ENCODE peak calls at places on chromosomes 5 and 9, in eight cellular contexts. One of them, this sample, is unnamed.

GRCh38 chr9:76528056-76528455 is 69.1 kb downstream of the GCNT1 start:
- DNase-seq in B cell: no peak
- DNase-seq in activated CD4-positive, alpha-beta memory T cell treated with anti-CD3 and anti-CD28 coated beads, Interleukin-2, amount 10 ng/mL, durations not matched to agents 7 days and 5 days: no peak
- DNase-seq in lower leg skin: no peak
- DNase-seq in foreskin fibroblast: peak
- DNase-seq in left ventricle myocardium inferior: no peak
- DNase-seq in NCI-H2029 treated with DMSO at 0.1 percent for 48 hours: no peak
- DNase-seq in ELR: no peak
- DNase-seq in this sample: no peak

GRCh38 chr5:123125172-123125508 is 36.1 kb downstream of the PRDM6 start:
- DNase-seq in B cell: no peak
- DNase-seq in left ventricle myocardium inferior: no peak
- DNase-seq in foreskin fibroblast: peak
- DNase-seq in NCI-H2029 treated with DMSO at 0.1 percent for 48 hours: no peak
- DNase-seq in ELR: peak
- DNase-seq in lower leg skin: no peak
- DNase-seq in activated CD4-positive, alpha-beta memory T cell treated with anti-CD3 and anti-CD28 coated beads, Interleukin-2, amount 10 ng/mL, durations not matched to agents 7 days and 5 days: no peak
- DNase-seq in this sample: no peak

GRCh38 chr5:80216753-80217596 is 38.9 kb downstream of the SERINC5 start:
- DNase-seq in NCI-H2029 treated with DMSO at 0.1 percent for 48 hours: peak
- DNase-seq in foreskin fibroblast: no peak
- DNase-seq in lower leg skin: peak
- DNase-seq in ELR: no peak
- DNase-seq in activated CD4-positive, alpha-beta memory T cell treated with anti-CD3 and anti-CD28 coated beads, Interleukin-2, amount 10 ng/mL, durations not matched to agents 7 days and 5 days: peak
- DNase-seq in left ventricle myocardium inferior: peak
- DNase-seq in B cell: no peak
- DNase-seq in this sample: peak

GRCh38 chr9:83959061-83959460 is 21.0 kb downstream of the HNRNPK start:
- DNase-seq in B cell: no peak
- DNase-seq in NCI-H2029 treated with DMSO at 0.1 percent for 48 hours: peak
- DNase-seq in left ventricle myocardium inferior: no peak
- DNase-seq in lower leg skin: no peak
- DNase-seq in activated CD4-positive, alpha-beta memory T cell treated with anti-CD3 and anti-CD28 coated beads, Interleukin-2, amount 10 ng/mL, durations not matched to agents 7 days and 5 days: no peak
- DNase-seq in ELR: peak
- DNase-seq in foreskin fibroblast: peak
- DNase-seq in this sample: no peak

GRCh38 chr5:71932131-71932635 is 175.1 kb upstream of the MAP1B start:
- DNase-seq in foreskin fibroblast: no peak
- DNase-seq in B cell: no peak
- DNase-seq in activated CD4-positive, alpha-beta memory T cell treated with anti-CD3 and anti-CD28 coated beads, Interleukin-2, amount 10 ng/mL, durations not matched to agents 7 days and 5 days: no peak
- DNase-seq in ELR: peak
- DNase-seq in lower leg skin: no peak
- DNase-seq in left ventricle myocardium inferior: no peak
- DNase-seq in NCI-H2029 treated with DMSO at 0.1 percent for 48 hours: no peak
- DNase-seq in this sample: no peak

GRCh38 chr9:137169764-137170460 is at the start of gene LRRC26:
- DNase-seq in lower leg skin: no peak
- DNase-seq in ELR: no peak
- DNase-seq in NCI-H2029 treated with DMSO at 0.1 percent for 48 hours: no peak
- DNase-seq in left ventricle myocardium inferior: no peak
- DNase-seq in activated CD4-positive, alpha-beta memory T cell treated with anti-CD3 and anti-CD28 coated beads, Interleukin-2, amount 10 ng/mL, durations not matched to agents 7 days and 5 days: no peak
- DNase-seq in foreskin fibroblast: no peak
- DNase-seq in B cell: peak
- DNase-seq in this sample: no peak

GRCh38 chr5:58245479-58245845 is 214.4 kb downstream of the PLK2 start:
- DNase-seq in lower leg skin: no peak
- DNase-seq in NCI-H2029 treated with DMSO at 0.1 percent for 48 hours: no peak
- DNase-seq in foreskin fibroblast: no peak
- DNase-seq in activated CD4-positive, alpha-beta memory T cell treated with anti-CD3 and anti-CD28 coated beads, Interleukin-2, amount 10 ng/mL, durations not matched to agents 7 days and 5 days: no peak
- DNase-seq in B cell: no peak
- DNase-seq in left ventricle myocardium inferior: no peak
- DNase-seq in ELR: no peak
- DNase-seq in this sample: no peak

GRCh38 chr9:87874320-87874655 is 8.4 kb upstream of the SPATA31E1 start:
- DNase-seq in left ventricle myocardium inferior: no peak
- DNase-seq in ELR: no peak
- DNase-seq in activated CD4-positive, alpha-beta memory T cell treated with anti-CD3 and anti-CD28 coated beads, Interleukin-2, amount 10 ng/mL, durations not matched to agents 7 days and 5 days: no peak
- DNase-seq in B cell: no peak
- DNase-seq in lower leg skin: no peak
- DNase-seq in foreskin fibroblast: no peak
- DNase-seq in NCI-H2029 treated with DMSO at 0.1 percent for 48 hours: no peak
- DNase-seq in this sample: peak

GRCh38 chr5:140794594-140795258 is at the start of gene PCDHA2:
- DNase-seq in activated CD4-positive, alpha-beta memory T cell treated with anti-CD3 and anti-CD28 coated beads, Interleukin-2, amount 10 ng/mL, durations not matched to agents 7 days and 5 days: no peak
- DNase-seq in NCI-H2029 treated with DMSO at 0.1 percent for 48 hours: no peak
- DNase-seq in foreskin fibroblast: no peak
- DNase-seq in left ventricle myocardium inferior: no peak
- DNase-seq in B cell: no peak
- DNase-seq in lower leg skin: no peak
- DNase-seq in ELR: peak
- DNase-seq in this sample: no peak

GRCh38 chr5:125140855-125141254 is 394.4 kb upstream of the ZNF608 start:
- DNase-seq in left ventricle myocardium inferior: no peak
- DNase-seq in activated CD4-positive, alpha-beta memory T cell treated with anti-CD3 and anti-CD28 coated beads, Interleukin-2, amount 10 ng/mL, durations not matched to agents 7 days and 5 days: no peak
- DNase-seq in NCI-H2029 treated with DMSO at 0.1 percent for 48 hours: peak
- DNase-seq in ELR: peak
- DNase-seq in lower leg skin: peak
- DNase-seq in foreskin fibroblast: peak
- DNase-seq in B cell: no peak
- DNase-seq in this sample: no peak

GRCh38 chr5:61231813-61232212 is 69.5 kb upstream of the SMIM15 start:
- DNase-seq in B cell: no peak
- DNase-seq in foreskin fibroblast: no peak
- DNase-seq in left ventricle myocardium inferior: no peak
- DNase-seq in ELR: no peak
- DNase-seq in NCI-H2029 treated with DMSO at 0.1 percent for 48 hours: no peak
- DNase-seq in activated CD4-positive, alpha-beta memory T cell treated with anti-CD3 and anti-CD28 coated beads, Interleukin-2, amount 10 ng/mL, durations not matched to agents 7 days and 5 days: no peak
- DNase-seq in lower leg skin: no peak
- DNase-seq in this sample: no peak

GRCh38 chr9:123724211-123724831 is 205.6 kb downstream of the DENND1A start:
- DNase-seq in ELR: peak
- DNase-seq in activated CD4-positive, alpha-beta memory T cell treated with anti-CD3 and anti-CD28 coated beads, Interleukin-2, amount 10 ng/mL, durations not matched to agents 7 days and 5 days: no peak
- DNase-seq in B cell: no peak
- DNase-seq in lower leg skin: no peak
- DNase-seq in NCI-H2029 treated with DMSO at 0.1 percent for 48 hours: no peak
- DNase-seq in left ventricle myocardium inferior: no peak
- DNase-seq in foreskin fibroblast: peak
- DNase-seq in this sample: no peak

GRCh38 chr5:43007911-43008368 is 32.2 kb downstream of the ANXA2R start:
- DNase-seq in lower leg skin: peak
- DNase-seq in B cell: peak
- DNase-seq in left ventricle myocardium inferior: peak
- DNase-seq in foreskin fibroblast: peak
- DNase-seq in ELR: peak
- DNase-seq in activated CD4-positive, alpha-beta memory T cell treated with anti-CD3 and anti-CD28 coated beads, Interleukin-2, amount 10 ng/mL, durations not matched to agents 7 days and 5 days: peak
- DNase-seq in NCI-H2029 treated with DMSO at 0.1 percent for 48 hours: peak
- DNase-seq in this sample: peak

GRCh38 chr9:84667571-84668203 is 1.8 kb upstream of the NTRK2 start:
- DNase-seq in ELR: no peak
- DNase-seq in foreskin fibroblast: peak
- DNase-seq in B cell: no peak
- DNase-seq in activated CD4-positive, alpha-beta memory T cell treated with anti-CD3 and anti-CD28 coated beads, Interleukin-2, amount 10 ng/mL, durations not matched to agents 7 days and 5 days: peak
- DNase-seq in NCI-H2029 treated with DMSO at 0.1 percent for 48 hours: no peak
- DNase-seq in left ventricle myocardium inferior: peak
- DNase-seq in lower leg skin: peak
- DNase-seq in this sample: no peak

GRCh38 chr5:539469-540214 is 15.4 kb upstream of the SLC9A3 start:
- DNase-seq in left ventricle myocardium inferior: peak
- DNase-seq in lower leg skin: no peak
- DNase-seq in B cell: no peak
- DNase-seq in ELR: no peak
- DNase-seq in foreskin fibroblast: no peak
- DNase-seq in NCI-H2029 treated with DMSO at 0.1 percent for 48 hours: no peak
- DNase-seq in activated CD4-positive, alpha-beta memory T cell treated with anti-CD3 and anti-CD28 coated beads, Interleukin-2, amount 10 ng/mL, durations not matched to agents 7 days and 5 days: no peak
- DNase-seq in this sample: no peak

GRCh38 chr5:142201471-142201887 is 92.9 kb downstream of the NDFIP1 start:
- DNase-seq in left ventricle myocardium inferior: no peak
- DNase-seq in NCI-H2029 treated with DMSO at 0.1 percent for 48 hours: no peak
- DNase-seq in B cell: no peak
- DNase-seq in lower leg skin: no peak
- DNase-seq in activated CD4-positive, alpha-beta memory T cell treated with anti-CD3 and anti-CD28 coated beads, Interleukin-2, amount 10 ng/mL, durations not matched to agents 7 days and 5 days: no peak
- DNase-seq in foreskin fibroblast: peak
- DNase-seq in ELR: peak
- DNase-seq in this sample: no peak

GRCh38 chr5:133913413-133914155 is 54.8 kb downstream of the C5orf15 start:
- DNase-seq in activated CD4-positive, alpha-beta memory T cell treated with anti-CD3 and anti-CD28 coated beads, Interleukin-2, amount 10 ng/mL, durations not matched to agents 7 days and 5 days: no peak
- DNase-seq in ELR: no peak
- DNase-seq in B cell: no peak
- DNase-seq in foreskin fibroblast: no peak
- DNase-seq in left ventricle myocardium inferior: no peak
- DNase-seq in lower leg skin: no peak
- DNase-seq in NCI-H2029 treated with DMSO at 0.1 percent for 48 hours: no peak
- DNase-seq in this sample: no peak

GRCh38 chr5:113663879-113664278 is 150.4 kb downstream of the YTHDC2 start:
- DNase-seq in foreskin fibroblast: peak
- DNase-seq in left ventricle myocardium inferior: peak
- DNase-seq in ELR: peak
- DNase-seq in lower leg skin: peak
- DNase-seq in B cell: no peak
- DNase-seq in activated CD4-positive, alpha-beta memory T cell treated with anti-CD3 and anti-CD28 coated beads, Interleukin-2, amount 10 ng/mL, durations not matched to agents 7 days and 5 days: peak
- DNase-seq in NCI-H2029 treated with DMSO at 0.1 percent for 48 hours: no peak
- DNase-seq in this sample: peak

GRCh38 chr9:21682981-21683380 is 119.5 kb upstream of the MTAP start:
- DNase-seq in B cell: no peak
- DNase-seq in foreskin fibroblast: peak
- DNase-seq in ELR: peak
- DNase-seq in lower leg skin: no peak
- DNase-seq in left ventricle myocardium inferior: no peak
- DNase-seq in activated CD4-positive, alpha-beta memory T cell treated with anti-CD3 and anti-CD28 coated beads, Interleukin-2, amount 10 ng/mL, durations not matched to agents 7 days and 5 days: no peak
- DNase-seq in NCI-H2029 treated with DMSO at 0.1 percent for 48 hours: no peak
- DNase-seq in this sample: no peak

GRCh38 chr5:171848487-171848886 is 62.9 kb downstream of the SMIM23 start:
- DNase-seq in ELR: no peak
- DNase-seq in NCI-H2029 treated with DMSO at 0.1 percent for 48 hours: no peak
- DNase-seq in activated CD4-positive, alpha-beta memory T cell treated with anti-CD3 and anti-CD28 coated beads, Interleukin-2, amount 10 ng/mL, durations not matched to agents 7 days and 5 days: no peak
- DNase-seq in B cell: no peak
- DNase-seq in foreskin fibroblast: no peak
- DNase-seq in left ventricle myocardium inferior: no peak
- DNase-seq in lower leg skin: no peak
- DNase-seq in this sample: no peak

GRCh38 chr9:114037249-114037648 is 40.9 kb downstream of the AMBP start:
- DNase-seq in ELR: no peak
- DNase-seq in left ventricle myocardium inferior: no peak
- DNase-seq in NCI-H2029 treated with DMSO at 0.1 percent for 48 hours: no peak
- DNase-seq in activated CD4-positive, alpha-beta memory T cell treated with anti-CD3 and anti-CD28 coated beads, Interleukin-2, amount 10 ng/mL, durations not matched to agents 7 days and 5 days: no peak
- DNase-seq in B cell: no peak
- DNase-seq in lower leg skin: no peak
- DNase-seq in foreskin fibroblast: no peak
- DNase-seq in this sample: no peak

GRCh38 chr9:74742792-74743389 is 144.8 kb downstream of the TRPM6 start:
- DNase-seq in ELR: peak
- DNase-seq in NCI-H2029 treated with DMSO at 0.1 percent for 48 hours: no peak
- DNase-seq in B cell: no peak
- DNase-seq in activated CD4-positive, alpha-beta memory T cell treated with anti-CD3 and anti-CD28 coated beads, Interleukin-2, amount 10 ng/mL, durations not matched to agents 7 days and 5 days: no peak
- DNase-seq in lower leg skin: no peak
- DNase-seq in left ventricle myocardium inferior: no peak
- DNase-seq in foreskin fibroblast: peak
- DNase-seq in this sample: peak

GRCh38 chr9:137458194-137459146 is 664 bp downstream of the NSMF start:
- DNase-seq in activated CD4-positive, alpha-beta memory T cell treated with anti-CD3 and anti-CD28 coated beads, Interleukin-2, amount 10 ng/mL, durations not matched to agents 7 days and 5 days: peak
- DNase-seq in ELR: peak
- DNase-seq in left ventricle myocardium inferior: no peak
- DNase-seq in NCI-H2029 treated with DMSO at 0.1 percent for 48 hours: no peak
- DNase-seq in lower leg skin: no peak
- DNase-seq in B cell: no peak
- DNase-seq in foreskin fibroblast: peak
- DNase-seq in this sample: no peak

GRCh38 chr9:97441729-97442128 is 29.8 kb downstream of the TDRD7 start:
- DNase-seq in lower leg skin: no peak
- DNase-seq in activated CD4-positive, alpha-beta memory T cell treated with anti-CD3 and anti-CD28 coated beads, Interleukin-2, amount 10 ng/mL, durations not matched to agents 7 days and 5 days: no peak
- DNase-seq in B cell: no peak
- DNase-seq in left ventricle myocardium inferior: no peak
- DNase-seq in NCI-H2029 treated with DMSO at 0.1 percent for 48 hours: no peak
- DNase-seq in foreskin fibroblast: no peak
- DNase-seq in ELR: peak
- DNase-seq in this sample: no peak

GRCh38 chr5:81147970-81148571 is 85.1 kb upstream of the CKMT2 start:
- DNase-seq in B cell: no peak
- DNase-seq in left ventricle myocardium inferior: no peak
- DNase-seq in foreskin fibroblast: no peak
- DNase-seq in NCI-H2029 treated with DMSO at 0.1 percent for 48 hours: no peak
- DNase-seq in ELR: no peak
- DNase-seq in lower leg skin: no peak
- DNase-seq in activated CD4-positive, alpha-beta memory T cell treated with anti-CD3 and anti-CD28 coated beads, Interleukin-2, amount 10 ng/mL, durations not matched to agents 7 days and 5 days: no peak
- DNase-seq in this sample: no peak

GRCh38 chr5:132389453-132390286 is 20.2 kb downstream of the SLC22A5 start:
- DNase-seq in B cell: no peak
- DNase-seq in left ventricle myocardium inferior: no peak
- DNase-seq in ELR: peak
- DNase-seq in lower leg skin: peak
- DNase-seq in foreskin fibroblast: peak
- DNase-seq in NCI-H2029 treated with DMSO at 0.1 percent for 48 hours: no peak
- DNase-seq in activated CD4-positive, alpha-beta memory T cell treated with anti-CD3 and anti-CD28 coated beads, Interleukin-2, amount 10 ng/mL, durations not matched to agents 7 days and 5 days: no peak
- DNase-seq in this sample: no peak

GRCh38 chr5:129459485-129460120 is 495 bp upstream of the ADAMTS19 start:
- DNase-seq in ELR: peak
- DNase-seq in lower leg skin: no peak
- DNase-seq in B cell: no peak
- DNase-seq in foreskin fibroblast: peak
- DNase-seq in activated CD4-positive, alpha-beta memory T cell treated with anti-CD3 and anti-CD28 coated beads, Interleukin-2, amount 10 ng/mL, durations not matched to agents 7 days and 5 days: no peak
- DNase-seq in NCI-H2029 treated with DMSO at 0.1 percent for 48 hours: no peak
- DNase-seq in left ventricle myocardium inferior: peak
- DNase-seq in this sample: no peak

GRCh38 chr9:29211681-29212589 is 1638.7 kb upstream of the C9orf72 start:
- DNase-seq in left ventricle myocardium inferior: no peak
- DNase-seq in B cell: peak
- DNase-seq in ELR: peak
- DNase-seq in NCI-H2029 treated with DMSO at 0.1 percent for 48 hours: no peak
- DNase-seq in activated CD4-positive, alpha-beta memory T cell treated with anti-CD3 and anti-CD28 coated beads, Interleukin-2, amount 10 ng/mL, durations not matched to agents 7 days and 5 days: no peak
- DNase-seq in foreskin fibroblast: peak
- DNase-seq in lower leg skin: no peak
- DNase-seq in this sample: peak

GRCh38 chr9:84327184-84327583 is 13.4 kb downstream of the SLC28A3 start:
- DNase-seq in foreskin fibroblast: no peak
- DNase-seq in B cell: no peak
- DNase-seq in ELR: no peak
- DNase-seq in left ventricle myocardium inferior: no peak
- DNase-seq in lower leg skin: no peak
- DNase-seq in NCI-H2029 treated with DMSO at 0.1 percent for 48 hours: no peak
- DNase-seq in activated CD4-positive, alpha-beta memory T cell treated with anti-CD3 and anti-CD28 coated beads, Interleukin-2, amount 10 ng/mL, durations not matched to agents 7 days and 5 days: no peak
- DNase-seq in this sample: no peak

GRCh38 chr9:34600908-34601307 is 11.0 kb downstream of the RPP25L start:
- DNase-seq in foreskin fibroblast: no peak
- DNase-seq in left ventricle myocardium inferior: no peak
- DNase-seq in lower leg skin: no peak
- DNase-seq in ELR: no peak
- DNase-seq in NCI-H2029 treated with DMSO at 0.1 percent for 48 hours: no peak
- DNase-seq in B cell: no peak
- DNase-seq in activated CD4-positive, alpha-beta memory T cell treated with anti-CD3 and anti-CD28 coated beads, Interleukin-2, amount 10 ng/mL, durations not matched to agents 7 days and 5 days: no peak
- DNase-seq in this sample: no peak

GRCh38 chr9:113155911-113156559 is 5.2 kb downstream of the SLC31A2 start:
- DNase-seq in lower leg skin: no peak
- DNase-seq in NCI-H2029 treated with DMSO at 0.1 percent for 48 hours: no peak
- DNase-seq in left ventricle myocardium inferior: no peak
- DNase-seq in ELR: no peak
- DNase-seq in B cell: no peak
- DNase-seq in foreskin fibroblast: no peak
- DNase-seq in activated CD4-positive, alpha-beta memory T cell treated with anti-CD3 and anti-CD28 coated beads, Interleukin-2, amount 10 ng/mL, durations not matched to agents 7 days and 5 days: peak
- DNase-seq in this sample: peak

GRCh38 chr9:129675656-129676055 is 10.2 kb downstream of the PRRX2 start:
- DNase-seq in ELR: no peak
- DNase-seq in B cell: no peak
- DNase-seq in left ventricle myocardium inferior: no peak
- DNase-seq in activated CD4-positive, alpha-beta memory T cell treated with anti-CD3 and anti-CD28 coated beads, Interleukin-2, amount 10 ng/mL, durations not matched to agents 7 days and 5 days: no peak
- DNase-seq in foreskin fibroblast: peak
- DNase-seq in lower leg skin: no peak
- DNase-seq in NCI-H2029 treated with DMSO at 0.1 percent for 48 hours: no peak
- DNase-seq in this sample: no peak

GRCh38 chr9:122954253-122954691 is 13.5 kb downstream of the RABGAP1 start:
- DNase-seq in lower leg skin: no peak
- DNase-seq in left ventricle myocardium inferior: no peak
- DNase-seq in NCI-H2029 treated with DMSO at 0.1 percent for 48 hours: no peak
- DNase-seq in foreskin fibroblast: peak
- DNase-seq in B cell: no peak
- DNase-seq in ELR: peak
- DNase-seq in activated CD4-positive, alpha-beta memory T cell treated with anti-CD3 and anti-CD28 coated beads, Interleukin-2, amount 10 ng/mL, durations not matched to agents 7 days and 5 days: no peak
- DNase-seq in this sample: no peak

GRCh38 chr9:77162366-77162765 is 15.0 kb upstream of the VPS13A start:
- DNase-seq in lower leg skin: no peak
- DNase-seq in NCI-H2029 treated with DMSO at 0.1 percent for 48 hours: no peak
- DNase-seq in foreskin fibroblast: no peak
- DNase-seq in B cell: no peak
- DNase-seq in ELR: no peak
- DNase-seq in activated CD4-positive, alpha-beta memory T cell treated with anti-CD3 and anti-CD28 coated beads, Interleukin-2, amount 10 ng/mL, durations not matched to agents 7 days and 5 days: no peak
- DNase-seq in left ventricle myocardium inferior: no peak
- DNase-seq in this sample: no peak

This sample was measured in activated CD8-positive, alpha-beta T cell treated with anti-CD3 and anti-CD28 coated beads, Interleukin-2, amount 10 ng/mL, durations not matched to agents 7 days and 5 days.